ENCODE peak calls at places on chromosomes 4 and X, in ten cellular contexts. C, P, D, J, V, E, B, G, O and N are unnamed samples.

GRCh38 chr4:26807330-26807729 is 53.3 kb upstream of the STIM2 start:
- DNase-seq in B (peak), C (no peak), G (no peak), D (no peak), E (no peak), O (no peak), P (no peak), V (no peak), J (no peak), N (no peak)

GRCh38 chrX:152895724-152896420 is 2.0 kb upstream of the ZNF185 start:
- DNase-seq in G (no peak), D (no peak), C (peak), E (no peak), P (no peak), O (no peak), J (no peak), V (no peak), B (no peak), N (no peak)

GRCh38 chr4:54992266-54992665 is 133.1 kb downstream of the KDR start:
- DNase-seq in C (no peak), P (no peak), G (no peak), O (no peak), D (no peak), E (no peak), V (no peak), B (no peak), J (no peak), N (no peak)

GRCh38 chr4:52051213-52051614 is at the start of gene SPATA18:
- DNase-seq in C (peak), G (peak), B (peak), V (peak), D (peak), P (peak), O (no peak), E (peak), J (no peak), N (no peak)

GRCh38 chr4:55358668-55359067 is 12.6 kb downstream of the SRD5A3 start:
- DNase-seq in D (peak), P (peak), G (peak), J (no peak), E (no peak), C (no peak), B (peak), O (no peak), V (no peak), N (no peak)

GRCh38 chrX:151722241-151722846 is 6.5 kb downstream of the FATE1 start:
- DNase-seq in D (no peak), E (no peak), J (no peak), P (peak), V (peak), O (no peak), B (no peak), C (peak), G (no peak), N (no peak)

GRCh38 chr4:142408003-142408441 is 438.1 kb downstream of the INPP4B start:
- DNase-seq in D (no peak), P (peak), O (no peak), C (no peak), G (peak), J (no peak), V (peak), B (no peak), E (no peak), N (no peak)

GRCh38 chrX:68830486-68831404 is 1.9 kb downstream of the EFNB1 start:
- DNase-seq in J (no peak), C (no peak), B (no peak), G (no peak), D (no peak), E (no peak), V (no peak), O (no peak), P (no peak), N (no peak)

GRCh38 chr4:16461362-16461761 is 235.1 kb upstream of the TAPT1 start:
- DNase-seq in D (no peak), B (no peak), V (no peak), P (peak), G (no peak), E (no peak), C (no peak), O (no peak), J (no peak), N (no peak)

GRCh38 chr4:152359208-152360044 is 176.5 kb downstream of the FBXW7 start:
- DNase-seq in V (no peak), G (no peak), D (peak), E (no peak), C (no peak), P (no peak), J (no peak), B (peak), O (no peak), N (no peak)